ENCODE peak calls at places on chromosomes 3 and 15, in five cellular contexts. T is naive thymus-derived CD8-positive, alpha-beta T cell; K is GM23338; E is GM04504; G is pancreas. S is an unnamed sample.
A peak's percentile ranks its signal among the peaks of the same experiment; 100 is the strongest.

GRCh38 chr15:47196057-47196456 is 521.2 kb upstream of the SEMA6D start:
- DNase-seq in T (peak; percentile 28), K (peak; percentile 90), G (peak; percentile 90), E (peak; percentile 62), S (peak; percentile 11)

GRCh38 chr3:17094551-17094950 is 209.8 kb downstream of the PLCL2 start:
- DNase-seq in E (no peak), K (peak; percentile 64), G (no peak), T (no peak), S (no peak)

GRCh38 chr3:165254812-165255211 is 58.6 kb upstream of the SLITRK3 start:
- DNase-seq in G (no peak), T (no peak), K (peak; percentile 72), E (no peak), S (no peak)

GRCh38 chr3:152283492-152284381 is 15.0 kb downstream of the MBNL1 start:
- DNase-seq in E (no peak), T (no peak), G (no peak), K (no peak), S (no peak)

GRCh38 chr15:39125904-39126303 is 455.0 kb upstream of the THBS1 start:
- DNase-seq in E (peak; percentile 35), K (peak; percentile 75), G (no peak), T (peak; percentile 30), S (no peak)

GRCh38 chr15:43253431-43254403 is 13.0 kb downstream of the TGM5 start:
- DNase-seq in E (no peak), T (no peak), G (no peak), K (no peak), S (peak; percentile 29)

GRCh38 chr3:150345021-150345538 is 63.0 kb upstream of the TSC22D2 start:
- DNase-seq in K (peak; percentile 81), T (no peak), E (no peak), G (no peak), S (no peak)

GRCh38 chr15:91476861-91477260 is 376.6 kb upstream of the SLCO3A1 start:
- DNase-seq in K (no peak), T (no peak), G (no peak), E (no peak), S (no peak)

GRCh38 chr3:172622916-172623700 is 87.8 kb downstream of the NCEH1 start:
- DNase-seq in T (peak; percentile 33), K (peak; percentile 83), G (no peak), E (no peak), S (no peak)

GRCh38 chr15:60798821-60799220 is 319.9 kb upstream of the ICE2 start:
- DNase-seq in E (peak; percentile 48), K (no peak), G (no peak), T (no peak), S (no peak)

GRCh38 chr3:194040501-194041273 is 95.3 kb upstream of the HES1 start:
- DNase-seq in E (no peak), K (no peak), T (no peak), G (no peak), S (no peak)

GRCh38 chr15:89089316-89090230 is 1.3 kb downstream of the ABHD2 start:
- DNase-seq in T (peak; percentile 2), G (no peak), E (no peak), K (no peak), S (no peak)

GRCh38 chr3:172635588-172635987 is 75.3 kb downstream of the NCEH1 start:
- DNase-seq in E (no peak), G (no peak), K (no peak), T (no peak), S (no peak)

GRCh38 chr3:52827441-52827840 is 3.0 kb downstream of the ITIH4 start:
- DNase-seq in T (no peak), G (no peak), K (no peak), E (no peak), S (no peak)

GRCh38 chr3:3675801-3676200 is 123.4 kb upstream of the LRRN1 start:
- DNase-seq in E (no peak), K (no peak), T (no peak), G (no peak), S (no peak)

GRCh38 chr3:27629381-27629780 is 92.7 kb downstream of the EOMES start:
- DNase-seq in E (no peak), G (no peak), T (no peak), K (no peak), S (no peak)

GRCh38 chr3:36175113-36175812 is 205.0 kb upstream of the STAC start:
- DNase-seq in G (no peak), K (no peak), T (no peak), E (no peak), S (no peak)

GRCh38 chr3:27721717-27722564 is at the start of gene EOMES:
- DNase-seq in K (peak; percentile 91), T (peak; percentile 80), G (peak; percentile 85), E (no peak), S (peak; percentile 48)

GRCh38 chr15:26421065-26421464 is 351.8 kb downstream of the GABRB3 start:
- DNase-seq in K (no peak), E (no peak), T (no peak), G (no peak), S (no peak)

GRCh38 chr3:151766454-151766853 is 32.7 kb downstream of the AADACL2 start:
- DNase-seq in E (no peak), T (no peak), K (no peak), G (no peak), S (no peak)

GRCh38 chr3:177374323-177374722 is 177.0 kb upstream of the TBL1XR1 start:
- DNase-seq in E (no peak), T (no peak), G (no peak), K (no peak), S (no peak)

GRCh38 chr3:98565843-98566242 is 27.6 kb downstream of the CPOX start:
- DNase-seq in E (no peak), T (no peak), G (no peak), K (no peak), S (no peak)

GRCh38 chr15:48622227-48622626 is 23.3 kb downstream of the FBN1 start:
- DNase-seq in G (no peak), K (no peak), T (no peak), E (no peak), S (no peak)

GRCh38 chr3:23490459-23490858 is 287.3 kb downstream of the UBE2E2 start:
- DNase-seq in T (no peak), E (no peak), G (no peak), K (no peak), S (no peak)

GRCh38 chr3:176767385-176767784 is 429.9 kb downstream of the TBL1XR1 start:
- DNase-seq in G (peak; percentile 47), T (no peak), K (no peak), E (peak; percentile 40), S (no peak)

GRCh38 chr3:15181964-15182363 is 24.1 kb upstream of the CAPN7 start:
- DNase-seq in E (no peak), T (no peak), K (no peak), G (no peak), S (no peak)

GRCh38 chr3:9957214-9957613 is 5.0 kb upstream of the PRRT3 start:
- DNase-seq in E (no peak), T (no peak), K (peak; percentile 30), G (no peak), S (no peak)

GRCh38 chr15:42737529-42738328 is 801 bp upstream of the CDAN1 start:
- DNase-seq in T (no peak), E (no peak), K (no peak), G (no peak), S (no peak)

GRCh38 chr15:29968099-29968892 is 114.5 kb upstream of the GOLGA8J start:
- DNase-seq in E (no peak), G (peak; percentile 52), T (no peak), K (peak; percentile 60), S (no peak)

GRCh38 chr3:54967586-54968244 is 39.9 kb upstream of the LRTM1 start:
- DNase-seq in T (no peak), K (no peak), G (no peak), E (no peak), S (no peak)

GRCh38 chr3:157534725-157535161 is 31.5 kb upstream of the VEPH1 start:
- DNase-seq in E (no peak), K (no peak), T (no peak), G (no peak), S (no peak)

S was measured in naive B cell.